ENCODE peak calls at places on chromosomes 1 and 21, in five cellular contexts. Q is HepG2, F is WTC11, D is K562, L is GM12878. I is an unnamed sample.

GRCh38 chr1:151653397-151653796 is 41.5 kb downstream of the SNX27 start:
- DNase-seq in Q (no peak), F (no peak), D (no peak), L (no peak), I (no peak)

GRCh38 chr1:41666991-41667631 is 182.6 kb upstream of the EDN2 start:
- DNase-seq in Q (no peak), F (no peak), D (no peak), L (peak; percentile 53), I (no peak)

GRCh38 chr1:31266547-31266946 is 26.9 kb upstream of the NKAIN1 start:
- DNase-seq in Q (no peak), F (no peak), D (no peak), L (no peak), I (no peak)

GRCh38 chr1:208564466-208564865 is 320.3 kb upstream of the PLXNA2 start:
- DNase-seq in Q (no peak), F (no peak), D (no peak), L (no peak), I (no peak)

GRCh38 chr1:31102501-31102950 is 37.0 kb upstream of the PUM1 start:
- DNase-seq in Q (no peak), F (no peak), D (no peak), L (no peak), I (peak; percentile 28)

GRCh38 chr1:231487019-231487418 is 41.5 kb upstream of the TSNAX start:
- DNase-seq in Q (peak; percentile 71), F (no peak), D (no peak), L (no peak), I (no peak)

GRCh38 chr1:156262461-156263287 is 14.8 kb upstream of the PAQR6 start:
- DNase-seq in Q (no peak), F (no peak), D (no peak), L (no peak), I (peak; percentile 68)

GRCh38 chr1:15950302-15950701 is 25.6 kb downstream of the ZBTB17 start:
- DNase-seq in Q (no peak), F (no peak), D (no peak), L (no peak), I (no peak)

GRCh38 chr1:204398197-204399125 is 13.2 kb downstream of the PPP1R15B start:
- DNase-seq in Q (peak; percentile 94), F (peak; percentile 81), D (peak; percentile 94), L (no peak), I (peak; percentile 96)

GRCh38 chr1:66981679-66982078 is 56.9 kb downstream of the MIER1 start:
- DNase-seq in Q (no peak), F (no peak), D (no peak), L (no peak), I (peak; percentile 27)

GRCh38 chr1:229440821-229441537 is 7.1 kb upstream of the ACTA1 start:
- DNase-seq in Q (no peak), F (no peak), D (no peak), L (peak; percentile 88), I (peak; percentile 14)

GRCh38 chr21:28090546-28090945 is 902.1 kb downstream of the LTN1 start:
- DNase-seq in Q (no peak), F (no peak), D (no peak), L (no peak), I (no peak)
- TF ChIP-seq ESRRA in Q (no peak), F (no peak), D (no peak), L (no peak), I (no peak)

DNA sequence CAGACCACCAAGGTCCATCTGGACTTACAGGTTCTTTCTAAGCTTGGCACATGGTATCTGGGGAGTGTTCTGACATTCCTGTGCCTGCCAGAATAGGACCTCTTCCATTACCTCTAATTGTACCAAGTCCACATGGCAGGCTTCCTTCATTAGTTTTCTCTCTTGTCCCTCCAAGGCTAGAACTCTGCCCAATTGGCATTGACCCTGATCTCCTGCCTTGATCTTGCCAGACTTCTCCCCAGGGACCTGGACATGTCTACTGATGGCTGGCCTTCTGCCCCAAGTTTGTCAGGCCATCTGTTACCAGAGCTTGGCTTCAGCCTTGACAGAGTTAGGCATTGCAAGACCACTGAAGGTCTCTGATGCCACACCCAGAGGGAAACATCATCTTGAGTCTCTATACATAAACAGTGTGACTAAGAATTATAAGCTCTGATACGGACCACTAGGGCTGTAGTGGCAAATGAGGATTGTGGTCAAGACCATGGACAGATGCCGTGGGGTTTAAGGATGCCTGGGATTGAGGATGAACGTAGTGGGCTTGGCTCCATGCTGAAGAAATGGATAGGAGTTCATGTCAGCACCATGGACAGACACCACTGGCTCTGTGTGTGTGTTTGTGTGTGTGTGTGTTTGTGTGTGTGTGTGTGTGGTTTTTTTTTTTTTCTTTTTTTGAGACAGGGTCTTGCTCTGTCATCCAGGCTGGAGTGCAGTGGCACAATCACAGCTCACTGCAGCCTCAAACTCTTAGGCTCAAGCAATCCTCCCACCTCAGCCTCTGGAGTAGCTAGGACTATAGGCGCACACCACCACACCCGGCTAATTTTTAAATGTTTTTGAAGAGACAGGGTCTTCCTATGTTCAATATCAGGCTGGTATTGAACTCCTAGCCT is 19.5 kb upstream of the PSMB2 start:
- DNase-seq in Q (no peak), F (peak; percentile 66), D (peak; percentile 56), L (no peak), I (no peak)
- TF ChIP-seq ESRRA in Q (no peak), F (peak; percentile 77), D (no peak), L (no peak), I (no peak)

GRCh38 chr1:37037675-37038074 is 3.4 kb upstream of the GRIK3 start:
- DNase-seq in Q (no peak), F (peak; percentile 33), D (no peak), L (no peak), I (no peak)
- TF ChIP-seq ESRRA in Q (no peak), F (no peak), D (no peak), L (no peak), I (no peak)

DNA sequence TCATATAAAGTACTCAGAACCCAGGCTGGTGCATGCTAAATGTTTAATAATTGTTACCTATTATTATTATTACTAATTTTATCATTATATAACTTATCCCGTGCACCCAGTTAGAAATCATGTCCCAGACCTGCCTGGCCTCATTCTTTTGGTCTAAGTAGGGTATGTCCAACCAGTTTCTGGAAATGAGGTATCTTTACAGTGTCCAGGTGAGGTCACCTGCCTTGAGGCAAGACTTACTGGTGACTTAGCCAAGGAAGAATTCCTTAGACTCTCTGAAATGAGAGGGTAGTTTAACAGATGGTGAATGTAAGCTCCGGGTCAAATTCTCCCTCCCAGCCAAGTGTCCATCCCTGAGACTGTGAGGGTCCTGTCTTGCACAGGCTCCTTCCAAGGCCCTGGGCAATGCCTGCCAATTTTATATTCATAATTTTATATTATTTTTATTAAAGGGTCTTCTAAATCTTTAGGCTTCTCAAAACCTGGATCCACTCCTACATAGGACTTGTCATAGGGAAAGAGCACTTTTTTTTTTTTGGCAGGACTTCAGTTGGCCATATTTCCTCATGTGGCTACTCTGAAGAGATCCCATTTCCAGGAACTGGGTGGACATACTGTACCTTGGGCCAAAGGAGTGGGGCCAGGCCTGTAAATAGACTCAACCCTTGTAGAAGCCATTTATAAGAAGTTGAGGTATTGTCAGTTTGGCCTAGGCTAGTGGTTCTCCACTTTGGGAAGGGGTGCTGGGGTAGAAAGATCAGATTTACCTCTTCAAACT is 96.7 kb upstream of the KCNA3 start:
- DNase-seq in Q (no peak), F (no peak), D (no peak), L (no peak), I (no peak)
- TF ChIP-seq ESRRA in Q (no peak), F (no peak), D (no peak), L (no peak), I (no peak)

GRCh38 chr21:31612889-31613785 is 46.4 kb upstream of the SOD1 start:
- DNase-seq in Q (no peak), F (no peak), D (no peak), L (no peak), I (no peak)
- TF ChIP-seq ESRRA in Q (no peak), F (no peak), D (no peak), L (no peak), I (no peak)

DNA sequence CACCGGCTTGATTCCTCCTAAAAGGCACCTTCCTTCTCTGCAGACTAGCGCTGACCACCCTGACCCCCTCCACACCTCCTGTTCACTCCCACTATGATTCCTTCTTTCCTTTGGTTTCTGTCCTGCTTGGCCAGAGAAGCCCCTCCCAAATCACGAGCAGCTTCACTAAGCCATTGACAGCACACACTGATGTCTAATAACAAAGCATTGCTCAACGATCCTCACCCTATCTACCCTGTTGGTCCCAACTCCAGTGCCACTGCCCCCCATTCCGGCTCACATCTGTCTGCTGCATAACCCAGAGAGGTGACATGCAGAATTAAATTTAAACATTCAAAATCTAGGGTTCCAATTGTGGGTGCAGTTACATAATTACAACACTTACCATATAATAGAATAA is 237.0 kb downstream of the TTLL7 start:
- DNase-seq in Q (no peak), F (no peak), D (no peak), L (no peak), I (no peak)
- TF ChIP-seq ESRRA in Q (no peak), F (no peak), D (no peak), L (no peak), I (no peak)

GRCh38 chr21:40846566-40847411 is at the start of gene DSCAM:
- DNase-seq in Q (no peak), F (peak; percentile 60), D (no peak), L (no peak), I (no peak)
- TF ChIP-seq ESRRA in Q (no peak), F (no peak), D (no peak), L (no peak), I (no peak)

DNA sequence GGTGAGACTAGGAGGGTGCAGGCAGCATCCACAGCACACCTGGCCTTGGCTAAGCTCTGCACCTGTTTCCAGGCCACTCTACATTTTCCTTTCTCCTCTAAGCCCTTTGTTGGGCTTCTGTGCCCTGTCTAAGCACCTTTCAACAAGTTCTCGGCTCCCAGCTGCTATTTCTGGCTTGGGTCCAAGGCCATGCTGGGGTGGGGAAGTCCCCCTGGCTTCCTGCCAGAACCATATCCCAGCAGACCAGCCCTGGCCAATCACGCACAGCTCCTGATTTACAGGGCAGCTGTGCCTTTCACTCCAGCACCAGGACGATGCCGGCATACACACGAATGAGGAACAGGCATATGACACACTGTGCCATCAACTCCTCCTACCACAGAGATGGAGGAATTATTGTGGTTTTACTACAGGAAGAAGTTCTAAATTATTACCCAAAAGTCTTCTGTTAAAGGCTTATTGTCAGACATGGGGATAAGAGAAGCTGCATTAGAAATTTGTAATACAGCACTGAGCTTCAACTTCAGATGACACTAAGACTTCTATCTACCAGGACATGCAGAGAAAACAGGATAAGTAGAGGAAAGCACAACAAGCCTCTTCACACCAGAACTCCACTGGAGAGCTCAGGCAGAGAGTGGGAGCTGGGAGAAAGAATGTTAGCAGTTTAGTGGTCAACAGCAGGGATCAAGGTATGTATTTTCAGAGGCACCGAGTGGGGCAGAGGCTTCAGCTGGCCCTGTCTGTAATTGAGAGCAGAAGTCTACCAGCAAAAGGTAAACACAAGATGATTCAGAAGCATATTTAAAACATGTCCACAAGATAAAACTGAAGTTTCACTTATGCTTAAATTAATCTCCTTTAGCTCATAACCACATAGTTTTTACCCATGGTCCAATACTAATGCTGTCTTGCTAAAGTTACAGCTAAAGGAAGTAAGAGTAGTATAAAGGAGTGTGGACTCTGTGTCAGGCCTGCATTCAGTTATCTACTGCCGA is 37.4 kb downstream of the TRIT1 start:
- DNase-seq in Q (peak; percentile 66), F (no peak), D (peak; percentile 57), L (peak; percentile 66), I (no peak)
- TF ChIP-seq ESRRA in Q (no peak), F (no peak), D (no peak), L (no peak), I (no peak)

GRCh38 chr21:41631564-41632461 is 123.9 kb upstream of the TMPRSS2 start:
- DNase-seq in Q (no peak), F (no peak), D (no peak), L (no peak), I (peak; percentile 65)
- TF ChIP-seq ESRRA in Q (no peak), F (no peak), D (no peak), L (no peak), I (no peak)

I was measured in A549.